ENCODE peak calls at places on chromosomes 7 and 10, in seven cellular contexts. One of them, this sample, is unnamed.

GRCh38 chr7:24978837-24979469 is 1.0 kb downstream of the OSBPL3 start:
- DNase-seq in astrocyte: peak
- DNase-seq in cardiac muscle cell: no peak
- DNase-seq in epithelial cell of esophagus: peak
- DNase-seq in Jurkat, Clone E6-1: no peak
- DNase-seq in thoracic aorta: no peak
- DNase-seq in choroid plexus epithelial cell: no peak
- DNase-seq in this sample: no peak

GRCh38 chr7:15625456-15625855 is 61.0 kb downstream of the MEOX2 start:
- DNase-seq in astrocyte: no peak
- DNase-seq in cardiac muscle cell: no peak
- DNase-seq in epithelial cell of esophagus: no peak
- DNase-seq in Jurkat, Clone E6-1: no peak
- DNase-seq in thoracic aorta: no peak
- DNase-seq in choroid plexus epithelial cell: peak
- DNase-seq in this sample: no peak

GRCh38 chr7:157615101-157615817 is 278.5 kb downstream of the DNAJB6 start:
- DNase-seq in astrocyte: peak
- DNase-seq in cardiac muscle cell: peak
- DNase-seq in epithelial cell of esophagus: no peak
- DNase-seq in Jurkat, Clone E6-1: no peak
- DNase-seq in thoracic aorta: no peak
- DNase-seq in choroid plexus epithelial cell: no peak
- DNase-seq in this sample: peak

GRCh38 chr7:54811925-54812264 is 52.9 kb upstream of the SEC61G start:
- DNase-seq in astrocyte: peak
- DNase-seq in cardiac muscle cell: peak
- DNase-seq in epithelial cell of esophagus: no peak
- DNase-seq in Jurkat, Clone E6-1: no peak
- DNase-seq in thoracic aorta: no peak
- DNase-seq in choroid plexus epithelial cell: peak
- DNase-seq in this sample: no peak

GRCh38 chr10:14774797-14775196 is at the start of gene FAM107B:
- DNase-seq in astrocyte: no peak
- DNase-seq in cardiac muscle cell: no peak
- DNase-seq in epithelial cell of esophagus: no peak
- DNase-seq in Jurkat, Clone E6-1: no peak
- DNase-seq in thoracic aorta: no peak
- DNase-seq in choroid plexus epithelial cell: no peak
- DNase-seq in this sample: no peak

GRCh38 chr7:135499818-135500217 is 10.1 kb downstream of the CNOT4 start:
- DNase-seq in astrocyte: no peak
- DNase-seq in cardiac muscle cell: peak
- DNase-seq in epithelial cell of esophagus: no peak
- DNase-seq in Jurkat, Clone E6-1: no peak
- DNase-seq in thoracic aorta: no peak
- DNase-seq in choroid plexus epithelial cell: no peak
- DNase-seq in this sample: no peak

GRCh38 chr10:650691-651615 is 38.5 kb downstream of the DIP2C start:
- DNase-seq in astrocyte: peak
- DNase-seq in cardiac muscle cell: no peak
- DNase-seq in epithelial cell of esophagus: no peak
- DNase-seq in Jurkat, Clone E6-1: no peak
- DNase-seq in thoracic aorta: no peak
- DNase-seq in choroid plexus epithelial cell: no peak
- DNase-seq in this sample: no peak

GRCh38 chr7:101582971-101583370 is 46.1 kb downstream of the MYL10 start:
- DNase-seq in astrocyte: no peak
- DNase-seq in cardiac muscle cell: no peak
- DNase-seq in epithelial cell of esophagus: no peak
- DNase-seq in Jurkat, Clone E6-1: no peak
- DNase-seq in thoracic aorta: no peak
- DNase-seq in choroid plexus epithelial cell: no peak
- DNase-seq in this sample: no peak

GRCh38 chr10:7218974-7219373 is 191.9 kb downstream of the SFMBT2 start:
- DNase-seq in astrocyte: peak
- DNase-seq in cardiac muscle cell: peak
- DNase-seq in epithelial cell of esophagus: peak
- DNase-seq in Jurkat, Clone E6-1: no peak
- DNase-seq in thoracic aorta: no peak
- DNase-seq in choroid plexus epithelial cell: peak
- DNase-seq in this sample: no peak

GRCh38 chr7:55177589-55178261 is 158.9 kb downstream of the EGFR start:
- DNase-seq in astrocyte: peak
- DNase-seq in cardiac muscle cell: peak
- DNase-seq in epithelial cell of esophagus: no peak
- DNase-seq in Jurkat, Clone E6-1: no peak
- DNase-seq in thoracic aorta: no peak
- DNase-seq in choroid plexus epithelial cell: peak
- DNase-seq in this sample: peak

GRCh38 chr10:49733866-49734265 is 28.3 kb downstream of the OGDHL start:
- DNase-seq in astrocyte: no peak
- DNase-seq in cardiac muscle cell: no peak
- DNase-seq in epithelial cell of esophagus: no peak
- DNase-seq in Jurkat, Clone E6-1: no peak
- DNase-seq in thoracic aorta: no peak
- DNase-seq in choroid plexus epithelial cell: no peak
- DNase-seq in this sample: no peak

GRCh38 chr10:3330687-3331086 is 158.1 kb upstream of the PITRM1 start:
- DNase-seq in astrocyte: peak
- DNase-seq in cardiac muscle cell: peak
- DNase-seq in epithelial cell of esophagus: peak
- DNase-seq in Jurkat, Clone E6-1: no peak
- DNase-seq in thoracic aorta: no peak
- DNase-seq in choroid plexus epithelial cell: peak
- DNase-seq in this sample: no peak

GRCh38 chr7:155685070-155685790 is 40.8 kb downstream of the RBM33 start:
- DNase-seq in astrocyte: peak
- DNase-seq in cardiac muscle cell: no peak
- DNase-seq in epithelial cell of esophagus: no peak
- DNase-seq in Jurkat, Clone E6-1: peak
- DNase-seq in thoracic aorta: no peak
- DNase-seq in choroid plexus epithelial cell: peak
- DNase-seq in this sample: no peak

GRCh38 chr10:124740374-124741280 is 3.6 kb downstream of the FAM53B start:
- DNase-seq in astrocyte: no peak
- DNase-seq in cardiac muscle cell: peak
- DNase-seq in epithelial cell of esophagus: peak
- DNase-seq in Jurkat, Clone E6-1: no peak
- DNase-seq in thoracic aorta: no peak
- DNase-seq in choroid plexus epithelial cell: peak
- DNase-seq in this sample: peak
- H3K4me3 ChIP-seq in astrocyte: peak
- H3K4me3 ChIP-seq in cardiac muscle cell: no peak
- H3K4me3 ChIP-seq in epithelial cell of esophagus: peak
- H3K4me3 ChIP-seq in Jurkat, Clone E6-1: peak
- H3K4me3 ChIP-seq in thoracic aorta: peak
- H3K4me3 ChIP-seq in choroid plexus epithelial cell: peak
- H3K4me3 ChIP-seq in this sample: peak

GRCh38 chr7:30752484-30752883 is 549 bp downstream of the INMT start:
- DNase-seq in astrocyte: no peak
- DNase-seq in cardiac muscle cell: no peak
- DNase-seq in epithelial cell of esophagus: no peak
- DNase-seq in Jurkat, Clone E6-1: no peak
- DNase-seq in thoracic aorta: no peak
- DNase-seq in choroid plexus epithelial cell: no peak
- DNase-seq in this sample: no peak

GRCh38 chr7:30751257-30751650 is 681 bp upstream of the INMT start:
- DNase-seq in astrocyte: no peak
- DNase-seq in cardiac muscle cell: no peak
- DNase-seq in epithelial cell of esophagus: no peak
- DNase-seq in Jurkat, Clone E6-1: no peak
- DNase-seq in thoracic aorta: no peak
- DNase-seq in choroid plexus epithelial cell: no peak
- DNase-seq in this sample: no peak

GRCh38 chr7:30750574-30751256 is 1.2 kb upstream of the INMT start:
- DNase-seq in astrocyte: peak
- DNase-seq in cardiac muscle cell: peak
- DNase-seq in epithelial cell of esophagus: no peak
- DNase-seq in Jurkat, Clone E6-1: no peak
- DNase-seq in thoracic aorta: no peak
- DNase-seq in choroid plexus epithelial cell: peak
- DNase-seq in this sample: peak

GRCh38 chr7:30752979-30753378 is 1.0 kb downstream of the INMT start:
- DNase-seq in astrocyte: peak
- DNase-seq in cardiac muscle cell: peak
- DNase-seq in epithelial cell of esophagus: no peak
- DNase-seq in Jurkat, Clone E6-1: no peak
- DNase-seq in thoracic aorta: no peak
- DNase-seq in choroid plexus epithelial cell: peak
- DNase-seq in this sample: peak

DNA sequence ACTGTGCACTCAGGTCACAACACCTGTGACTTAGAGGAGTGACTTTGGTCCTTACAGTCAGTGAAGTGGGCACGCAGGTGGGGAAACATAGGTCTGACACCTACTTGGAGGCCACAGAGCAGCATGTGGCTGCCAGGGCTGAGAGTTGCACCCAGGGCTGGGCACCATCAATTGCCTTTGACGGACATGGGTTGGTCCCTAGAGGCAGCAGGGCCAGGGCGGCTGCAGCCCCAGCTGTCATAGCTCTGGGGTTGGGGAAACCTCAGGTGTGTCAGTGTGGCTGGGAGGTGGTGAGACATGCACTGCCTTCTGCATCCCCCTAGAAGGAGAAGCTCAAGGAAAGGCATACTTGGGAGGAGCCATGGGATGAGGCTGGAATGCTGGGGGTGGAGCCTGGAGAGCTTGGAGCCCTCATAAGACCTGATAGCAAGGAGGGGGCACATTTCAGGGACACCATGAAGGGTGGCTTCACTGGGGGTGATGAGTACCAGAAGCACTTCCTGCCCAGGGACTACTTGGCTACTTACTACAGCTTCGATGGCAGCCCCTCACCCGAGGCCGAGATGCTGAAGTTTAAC is at the start of gene INMT:
- DNase-seq in astrocyte: no peak
- DNase-seq in cardiac muscle cell: peak
- DNase-seq in epithelial cell of esophagus: no peak
- DNase-seq in Jurkat, Clone E6-1: no peak
- DNase-seq in thoracic aorta: no peak
- DNase-seq in choroid plexus epithelial cell: no peak
- DNase-seq in this sample: peak
- H3K4me3 ChIP-seq in astrocyte: no peak
- H3K4me3 ChIP-seq in cardiac muscle cell: no peak
- H3K4me3 ChIP-seq in epithelial cell of esophagus: no peak
- H3K4me3 ChIP-seq in Jurkat, Clone E6-1: no peak
- H3K4me3 ChIP-seq in thoracic aorta: peak
- H3K4me3 ChIP-seq in choroid plexus epithelial cell: peak
- H3K4me3 ChIP-seq in this sample: peak

DNA sequence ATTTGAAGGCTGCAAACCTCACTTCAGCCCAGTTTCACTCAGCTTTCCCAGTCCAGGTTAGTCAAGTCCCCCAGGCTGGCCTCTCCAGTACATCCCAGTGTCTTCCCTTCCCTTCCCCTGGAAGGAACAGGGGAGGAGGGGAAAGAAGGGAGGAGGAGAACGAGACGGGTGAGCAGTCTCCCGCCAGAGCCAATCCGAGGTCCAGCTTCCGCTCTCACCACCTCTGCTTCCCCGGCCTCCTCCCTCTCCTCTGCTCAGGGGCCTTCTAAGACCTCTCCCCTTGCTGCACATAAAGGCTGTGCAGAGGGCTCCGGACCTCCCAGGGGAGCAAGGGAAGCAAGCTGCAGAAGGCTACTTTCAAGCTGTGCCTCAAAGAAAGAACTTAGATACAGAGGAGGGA is 4.1 kb downstream of the ATG9B start:
- DNase-seq in astrocyte: no peak
- DNase-seq in cardiac muscle cell: no peak
- DNase-seq in epithelial cell of esophagus: no peak
- DNase-seq in Jurkat, Clone E6-1: no peak
- DNase-seq in thoracic aorta: no peak
- DNase-seq in choroid plexus epithelial cell: no peak
- DNase-seq in this sample: no peak
- H3K4me3 ChIP-seq in astrocyte: no peak
- H3K4me3 ChIP-seq in cardiac muscle cell: no peak
- H3K4me3 ChIP-seq in epithelial cell of esophagus: no peak
- H3K4me3 ChIP-seq in Jurkat, Clone E6-1: no peak
- H3K4me3 ChIP-seq in thoracic aorta: no peak
- H3K4me3 ChIP-seq in choroid plexus epithelial cell: no peak
- H3K4me3 ChIP-seq in this sample: no peak

DNA sequence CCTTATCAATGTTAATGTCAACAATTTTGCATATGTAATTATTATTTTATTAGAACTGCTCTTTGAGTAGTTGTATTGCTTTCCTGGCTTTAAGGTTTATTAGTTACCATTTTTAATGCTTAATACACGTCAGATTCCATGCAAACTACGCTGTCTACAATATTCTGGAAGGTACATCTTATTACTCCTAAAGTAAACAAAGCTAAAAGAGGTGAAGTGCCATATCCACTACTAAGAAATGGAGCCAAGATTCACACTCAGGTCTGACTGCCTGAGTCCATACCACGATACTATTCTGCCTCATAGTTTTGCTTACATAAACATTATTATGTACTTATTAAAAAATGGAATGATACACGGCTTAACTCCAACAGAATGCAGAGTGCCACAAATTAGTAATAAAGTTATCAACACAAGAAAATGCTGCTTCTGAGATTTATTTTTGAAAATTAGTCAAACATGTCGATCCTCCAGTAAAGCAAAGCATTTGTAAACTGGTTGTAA is 1.2 kb upstream of the DMTF1 start:
- DNase-seq in astrocyte: no peak
- DNase-seq in cardiac muscle cell: no peak
- DNase-seq in epithelial cell of esophagus: no peak
- DNase-seq in Jurkat, Clone E6-1: no peak
- DNase-seq in thoracic aorta: no peak
- DNase-seq in choroid plexus epithelial cell: no peak
- DNase-seq in this sample: no peak
- H3K4me3 ChIP-seq in astrocyte: peak
- H3K4me3 ChIP-seq in cardiac muscle cell: peak
- H3K4me3 ChIP-seq in epithelial cell of esophagus: no peak
- H3K4me3 ChIP-seq in Jurkat, Clone E6-1: peak
- H3K4me3 ChIP-seq in thoracic aorta: peak
- H3K4me3 ChIP-seq in choroid plexus epithelial cell: peak
- H3K4me3 ChIP-seq in this sample: peak

DNA sequence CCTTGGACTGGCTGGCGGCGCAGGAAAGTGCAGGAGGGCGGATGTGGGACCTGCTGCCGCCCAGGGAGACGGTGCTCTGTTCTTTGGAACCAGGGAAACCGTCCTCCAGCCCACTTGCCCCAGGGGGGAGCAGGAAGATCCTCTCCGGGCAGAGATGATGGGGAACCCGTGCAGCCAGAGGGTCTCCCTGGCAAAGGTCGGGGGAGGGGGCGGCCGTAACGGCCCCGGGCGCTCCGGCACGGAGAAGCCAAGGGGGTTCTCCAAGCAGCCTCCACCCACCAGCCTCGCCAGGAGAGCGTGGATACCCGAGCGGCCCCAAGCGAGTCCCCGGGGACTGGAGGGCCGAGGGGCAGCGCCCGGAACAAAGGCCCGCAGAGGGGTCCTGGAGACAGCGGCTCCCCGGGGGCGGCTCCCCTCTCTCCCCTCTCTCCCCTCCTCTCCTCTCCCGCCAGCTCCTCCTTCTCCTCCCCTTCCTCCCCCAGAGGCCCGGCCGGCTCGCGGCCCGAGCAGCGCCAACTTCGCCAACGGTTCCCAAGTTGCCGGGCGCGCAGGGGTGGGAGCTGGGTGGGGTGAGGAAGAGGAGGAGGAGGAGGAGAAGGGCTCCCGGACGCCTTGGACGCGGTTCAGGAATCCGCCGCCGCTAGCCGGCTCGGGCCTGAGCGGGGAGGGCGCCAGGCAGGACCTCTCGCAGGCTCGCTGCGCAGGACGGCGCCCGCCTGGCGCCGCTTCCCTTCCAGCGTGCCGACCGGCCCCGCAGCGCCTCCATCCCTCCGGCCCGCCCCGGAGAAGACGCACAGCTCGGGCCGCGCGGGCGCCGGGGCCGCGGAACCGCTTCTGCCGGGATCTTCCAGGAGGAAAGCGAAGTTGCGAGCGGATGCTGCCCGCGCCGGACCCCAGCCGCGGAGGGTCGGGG is at the start of gene CHST3:
- DNase-seq in astrocyte: peak
- DNase-seq in cardiac muscle cell: peak
- DNase-seq in epithelial cell of esophagus: peak
- DNase-seq in Jurkat, Clone E6-1: no peak
- DNase-seq in thoracic aorta: no peak
- DNase-seq in choroid plexus epithelial cell: peak
- DNase-seq in this sample: peak
- H3K4me3 ChIP-seq in astrocyte: peak
- H3K4me3 ChIP-seq in cardiac muscle cell: peak
- H3K4me3 ChIP-seq in epithelial cell of esophagus: peak
- H3K4me3 ChIP-seq in Jurkat, Clone E6-1: no peak
- H3K4me3 ChIP-seq in thoracic aorta: peak
- H3K4me3 ChIP-seq in choroid plexus epithelial cell: peak
- H3K4me3 ChIP-seq in this sample: peak